ENCODE peak calls at places on chromosomes 6 and 20, in six cellular contexts. B, O, L, P, Z and K are unnamed samples.

GRCh38 chr20:48689874-48690571 is 137.8 kb downstream of the PREX1 start:
- DNase-seq in B (no peak), O (no peak), L (no peak), P (no peak), Z (no peak), K (no peak)

GRCh38 chr6:148524509-148524908 is 181.9 kb downstream of the SASH1 start:
- DNase-seq in B (no peak), O (peak), L (no peak), P (no peak), Z (no peak), K (peak)

GRCh38 chr20:36149469-36149868 is 5.1 kb upstream of the EPB41L1 start:
- DNase-seq in B (no peak), O (no peak), L (no peak), P (no peak), Z (peak), K (no peak)

GRCh38 chr6:127842562-127842961 is 58.3 kb downstream of the THEMIS start:
- DNase-seq in B (no peak), O (no peak), L (no peak), P (no peak), Z (no peak), K (no peak)

GRCh38 chr20:43988451-43988850 is 73.8 kb downstream of the TOX2 start:
- DNase-seq in B (no peak), O (no peak), L (no peak), P (no peak), Z (no peak), K (no peak)

GRCh38 chr20:38186788-38187221 is 21.7 kb upstream of the TGM2 start:
- DNase-seq in B (no peak), O (peak), L (peak), P (peak), Z (no peak), K (peak)

GRCh38 chr6:33404884-33405283 is 5.9 kb upstream of the PHF1 start:
- DNase-seq in B (no peak), O (no peak), L (no peak), P (no peak), Z (peak), K (no peak)

GRCh38 chr6:30006170-30007131 is 54.6 kb upstream of the POLR1H start:
- DNase-seq in B (no peak), O (no peak), L (no peak), P (no peak), Z (peak), K (no peak)

GRCh38 chr20:7703436-7703835 is 236.8 kb downstream of the HAO1 start:
- DNase-seq in B (peak), O (no peak), L (no peak), P (no peak), Z (no peak), K (no peak)

GRCh38 chr6:85620308-85620707 is 22.4 kb downstream of the SYNCRIP start:
- DNase-seq in B (no peak), O (no peak), L (no peak), P (no peak), Z (no peak), K (peak)

GRCh38 chr6:53411451-53411850 is 62.7 kb upstream of the ELOVL5 start:
- DNase-seq in B (no peak), O (no peak), L (peak), P (no peak), Z (no peak), K (peak)

GRCh38 chr20:5511930-5512329 is 195.2 kb upstream of the PROKR2 start:
- DNase-seq in B (no peak), O (no peak), L (no peak), P (no peak), Z (no peak), K (peak)

GRCh38 chr6:93496548-93496947 is 77.2 kb upstream of the EPHA7 start:
- DNase-seq in B (no peak), O (no peak), L (no peak), P (no peak), Z (no peak), K (no peak)

GRCh38 chr6:70369332-70369950 is 43.9 kb upstream of the FAM135A start:
- DNase-seq in B (peak), O (peak), L (peak), P (peak), Z (peak), K (peak)

GRCh38 chr20:3887870-3888614 is 1.1 kb upstream of the PANK2 start:
- DNase-seq in B (no peak), O (no peak), L (peak), P (no peak), Z (no peak), K (peak)

GRCh38 chr20:18412202-18412901 is 54.5 kb downstream of the DZANK1 start:
- DNase-seq in B (no peak), O (no peak), L (no peak), P (no peak), Z (no peak), K (no peak)

GRCh38 chr6:84556541-84557335 is 207.7 kb downstream of the TBX18 start:
- DNase-seq in B (no peak), O (no peak), L (no peak), P (no peak), Z (no peak), K (no peak)

GRCh38 chr6:13762648-13763441 is 51.2 kb upstream of the RANBP9 start:
- DNase-seq in B (peak), O (peak), L (peak), P (peak), Z (no peak), K (peak)

GRCh38 chr6:117552618-117553017 is 49.7 kb downstream of the GOPC start:
- DNase-seq in B (no peak), O (no peak), L (no peak), P (no peak), Z (no peak), K (peak)

GRCh38 chr6:25472314-25472713 is 179.7 kb upstream of the SCGN start:
- DNase-seq in B (no peak), O (no peak), L (no peak), P (no peak), Z (no peak), K (no peak)

GRCh38 chr6:154661751-154662150 is 71.5 kb upstream of the SCAF8 start:
- DNase-seq in B (no peak), O (peak), L (no peak), P (no peak), Z (no peak), K (no peak)

GRCh38 chr20:47360489-47361267 is 4.2 kb upstream of the ZMYND8 start:
- DNase-seq in B (peak), O (peak), L (peak), P (peak), Z (peak), K (peak)

GRCh38 chr20:62936996-62937352 is 973 bp upstream of the GID8 start:
- DNase-seq in B (no peak), O (no peak), L (peak), P (peak), Z (no peak), K (peak)

GRCh38 chr6:108904731-108905130 is 56.5 kb downstream of the ARMC2 start:
- DNase-seq in B (no peak), O (no peak), L (no peak), P (no peak), Z (no peak), K (no peak)

GRCh38 chr20:36093025-36093803 is 61.3 kb upstream of the EPB41L1 start:
- DNase-seq in B (peak), O (no peak), L (peak), P (no peak), Z (peak), K (peak)

GRCh38 chr6:153058909-153059308 is 56.4 kb upstream of the MTRF1L start:
- DNase-seq in B (no peak), O (no peak), L (no peak), P (no peak), Z (no peak), K (no peak)

GRCh38 chr6:30450548-30450907 is 38.8 kb upstream of the HLA-E start:
- DNase-seq in B (no peak), O (no peak), L (no peak), P (no peak), Z (no peak), K (no peak)

GRCh38 chr6:33018904-33019303 is 9.5 kb upstream of the HLA-DOA start:
- DNase-seq in B (no peak), O (peak), L (no peak), P (no peak), Z (peak), K (peak)

GRCh38 chr6:52603000-52603795 is 26.3 kb upstream of the TRAM2 start:
- DNase-seq in B (no peak), O (peak), L (no peak), P (no peak), Z (no peak), K (peak)